ENCODE peak calls at places on chromosomes 5 and 9, in eight cellular contexts. T is body of pancreas, M is DND-41, S is fibroblast of mammary gland, D is sigmoid colon, N is MM.1S, P is cardiac muscle cell, W is kidney epithelial cell. Q is an unnamed sample.

GRCh38 chr5:154133591-154133990 is 56.9 kb upstream of the GALNT10 start:
- DNase-seq in N (no peak), W (no peak), T (no peak), D (no peak), P (no peak), S (no peak), M (no peak), Q (no peak)

GRCh38 chr9:77679696-77680359 is 31.7 kb upstream of the GNA14 start:
- DNase-seq in S (no peak), W (no peak), D (no peak), N (no peak), P (no peak), M (no peak), T (no peak), Q (no peak)

GRCh38 chr5:10133830-10134229 is 115.9 kb downstream of the ATPSCKMT start:
- DNase-seq in W (no peak), P (no peak), M (no peak), S (no peak), D (no peak), N (no peak), T (no peak), Q (no peak)

GRCh38 chr9:135408676-135409254 is 70.8 kb upstream of the PPP1R26 start:
- DNase-seq in D (no peak), N (no peak), M (no peak), T (no peak), P (no peak), S (no peak), W (no peak), Q (no peak)

GRCh38 chr5:174425964-174426290 is 298.5 kb upstream of the MSX2 start:
- DNase-seq in N (no peak), T (no peak), S (no peak), P (no peak), D (no peak), W (no peak), M (no peak), Q (no peak)

GRCh38 chr5:122076669-122077450 is 1.2 kb downstream of the LOX start:
- DNase-seq in D (peak), P (peak), N (peak), T (peak), S (peak), M (no peak), W (no peak), Q (peak)

GRCh38 chr5:31133488-31133887 is 60.0 kb upstream of the CDH6 start:
- DNase-seq in P (no peak), D (no peak), T (no peak), M (no peak), W (no peak), S (peak), N (no peak), Q (peak)

GRCh38 chr5:142689081-142689480 is 3.2 kb upstream of the FGF1 start:
- DNase-seq in D (no peak), S (no peak), W (no peak), T (no peak), M (no peak), N (no peak), P (no peak), Q (no peak)

GRCh38 chr5:108747111-108748009 is at the start of gene FER:
- DNase-seq in W (peak), T (peak), D (no peak), S (peak), N (peak), P (peak), M (no peak), Q (peak)

GRCh38 chr9:32136700-32137339 is 247.6 kb upstream of the ACO1 start:
- DNase-seq in N (no peak), D (no peak), T (no peak), P (no peak), M (no peak), S (no peak), W (peak), Q (no peak)

GRCh38 chr5:16271851-16272250 is 92.3 kb upstream of the MARCHF11 start:
- DNase-seq in S (no peak), D (no peak), P (no peak), M (no peak), T (no peak), W (no peak), N (no peak), Q (no peak)

GRCh38 chr5:43042626-43043399 is 2.7 kb upstream of the ANXA2R start:
- DNase-seq in M (peak), T (peak), S (peak), P (peak), W (no peak), D (peak), N (peak), Q (no peak)

GRCh38 chr9:99235874-99236627 is 14.0 kb downstream of the SEC61B start:
- DNase-seq in W (no peak), N (peak), P (no peak), T (no peak), M (peak), D (no peak), S (no peak), Q (no peak)

GRCh38 chr9:92639791-92640271 is 30.1 kb downstream of the IPPK start:
- DNase-seq in W (no peak), S (no peak), M (no peak), N (no peak), T (no peak), D (peak), P (no peak), Q (no peak)

GRCh38 chr5:113447651-113448050 is 12.9 kb upstream of the TSSK1B start:
- DNase-seq in P (peak), W (no peak), N (no peak), T (no peak), S (peak), D (no peak), M (no peak), Q (no peak)

GRCh38 chr5:37165761-37166160 is 83.4 kb downstream of the CPLANE1 start:
- DNase-seq in D (no peak), W (peak), T (no peak), N (no peak), S (no peak), M (no peak), P (no peak), Q (no peak)

GRCh38 chr5:1294839-1295649 is at the start of gene TERT:
- DNase-seq in T (no peak), M (peak), P (peak), W (no peak), S (no peak), D (peak), N (no peak), Q (no peak)

GRCh38 chr5:108788142-108788541 is 40.4 kb downstream of the FER start:
- DNase-seq in P (no peak), N (no peak), T (peak), W (no peak), M (no peak), S (no peak), D (peak), Q (no peak)

GRCh38 chr9:82456621-82457020 is 468.0 kb downstream of the SPATA31D1 start:
- DNase-seq in T (no peak), N (no peak), P (no peak), W (peak), M (no peak), S (peak), D (no peak), Q (no peak)

GRCh38 chr5:56070795-56071539 is 76.2 kb upstream of the IL6ST start:
- DNase-seq in S (peak), T (no peak), M (no peak), W (no peak), N (peak), P (no peak), D (no peak), Q (no peak)

GRCh38 chr5:146623657-146624056 is 107.7 kb upstream of the GPR151 start:
- DNase-seq in M (no peak), W (no peak), P (no peak), S (no peak), N (no peak), D (no peak), T (no peak), Q (no peak)

GRCh38 chr5:53006920-53007890 is 18.1 kb downstream of the ITGA2 start:
- DNase-seq in M (no peak), W (no peak), S (no peak), N (no peak), D (no peak), P (no peak), T (no peak), Q (no peak)

GRCh38 chr5:1660511-1660910 is 136.8 kb upstream of the LPCAT1 start:
- DNase-seq in N (no peak), M (no peak), W (no peak), S (no peak), T (no peak), D (no peak), P (no peak), Q (no peak)

GRCh38 chr9:35000535-35001284 is 11.2 kb downstream of the DNAJB5 start:
- DNase-seq in T (no peak), D (no peak), N (no peak), W (no peak), M (no peak), P (no peak), S (peak), Q (no peak)

GRCh38 chr5:83721878-83722779 is 1.5 kb upstream of the HAPLN1 start:
- DNase-seq in N (peak), T (peak), D (peak), S (peak), P (peak), M (no peak), W (no peak), Q (peak)
- TF ChIP-seq CTCF in N (peak), T (no peak), D (no peak), S (no peak), P (peak), M (no peak), W (peak), Q (peak)

DNA sequence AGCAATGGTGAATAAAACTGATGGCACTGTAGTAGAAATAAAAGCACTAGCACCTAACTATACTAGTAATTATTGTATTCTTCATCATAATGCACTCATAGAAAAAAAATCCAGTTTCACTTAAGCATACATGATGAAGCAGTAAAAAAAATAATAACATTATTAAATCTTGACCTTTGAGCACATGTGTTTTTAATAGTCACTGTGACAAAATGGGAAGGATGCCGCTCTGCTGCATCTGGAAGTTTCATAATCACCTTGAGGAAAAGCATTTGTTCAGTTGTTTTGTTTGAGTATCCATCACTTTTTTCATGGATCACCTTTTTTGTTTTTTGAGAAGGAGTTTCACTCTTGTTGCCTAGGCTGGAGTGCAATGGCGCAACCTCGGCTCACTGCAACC is 13.2 kb downstream of the OR2K2 start:
- DNase-seq in T (no peak), M (no peak), D (no peak), P (no peak), S (peak), W (no peak), N (no peak), Q (no peak)
- H3K4me3 ChIP-seq in T (no peak), M (no peak), D (no peak), P (no peak), S (no peak), W (no peak), N (no peak), Q (no peak)

GRCh38 chr5:180367991-180368390 is 14.9 kb upstream of the GFPT2 start:
- DNase-seq in M (no peak), T (no peak), W (no peak), S (no peak), D (no peak), N (no peak), P (no peak), Q (no peak)

GRCh38 chr5:180373475-180374269 is 20.5 kb upstream of the GFPT2 start:
- DNase-seq in T (no peak), P (no peak), N (no peak), D (no peak), W (no peak), M (no peak), S (no peak), Q (no peak)

GRCh38 chr5:180371949-180372348 is 18.8 kb upstream of the GFPT2 start:
- DNase-seq in N (no peak), M (no peak), P (no peak), W (no peak), S (no peak), D (no peak), T (no peak), Q (no peak)

GRCh38 chr5:180367300-180367699 is 14.2 kb upstream of the GFPT2 start:
- DNase-seq in W (no peak), T (no peak), M (no peak), N (no peak), P (no peak), D (no peak), S (no peak), Q (no peak)

DNA sequence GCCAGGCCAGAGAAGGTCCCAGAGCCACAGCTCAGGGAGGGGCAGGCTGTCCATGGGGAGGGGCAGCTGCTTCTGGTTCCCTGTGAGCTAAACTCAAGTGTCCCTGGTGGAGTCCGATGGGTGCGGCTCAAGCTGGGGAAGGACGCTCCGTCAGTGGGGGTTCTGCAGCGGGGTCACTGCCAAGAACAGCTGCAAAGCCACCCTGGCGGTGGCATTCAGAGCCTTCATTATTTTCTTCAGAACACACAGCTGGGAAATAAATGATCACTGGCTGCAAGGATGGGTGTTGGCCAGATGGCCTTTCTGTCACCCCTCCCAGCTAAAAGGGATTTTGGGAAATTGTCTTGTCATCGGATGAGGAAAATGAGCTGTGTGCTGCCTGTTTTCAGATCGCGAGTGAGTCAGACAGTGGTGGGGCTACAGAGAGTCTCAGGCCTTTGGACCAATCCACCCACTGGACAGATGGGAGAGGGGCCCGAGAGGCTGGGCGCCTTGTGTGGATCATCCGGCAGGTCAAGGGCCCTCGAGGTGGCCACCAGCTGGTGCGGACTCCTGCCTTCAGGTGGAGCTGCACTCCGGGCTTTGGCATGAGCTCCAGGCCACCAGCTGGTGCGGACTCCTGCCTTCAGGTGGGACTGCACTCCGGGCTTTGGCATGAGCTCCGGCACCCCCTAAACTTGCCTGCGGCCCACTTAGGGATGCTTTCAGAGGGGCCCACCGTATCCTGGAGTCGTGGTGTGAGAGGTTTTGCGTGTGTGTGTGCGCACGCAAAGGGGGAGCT is 17.9 kb upstream of the GFPT2 start:
- DNase-seq in T (no peak), S (peak), M (no peak), N (no peak), P (no peak), W (no peak), D (no peak), Q (no peak)
- TF ChIP-seq CTCF in T (no peak), S (no peak), M (no peak), N (no peak), P (no peak), W (no peak), D (no peak), Q (no peak)

DNA sequence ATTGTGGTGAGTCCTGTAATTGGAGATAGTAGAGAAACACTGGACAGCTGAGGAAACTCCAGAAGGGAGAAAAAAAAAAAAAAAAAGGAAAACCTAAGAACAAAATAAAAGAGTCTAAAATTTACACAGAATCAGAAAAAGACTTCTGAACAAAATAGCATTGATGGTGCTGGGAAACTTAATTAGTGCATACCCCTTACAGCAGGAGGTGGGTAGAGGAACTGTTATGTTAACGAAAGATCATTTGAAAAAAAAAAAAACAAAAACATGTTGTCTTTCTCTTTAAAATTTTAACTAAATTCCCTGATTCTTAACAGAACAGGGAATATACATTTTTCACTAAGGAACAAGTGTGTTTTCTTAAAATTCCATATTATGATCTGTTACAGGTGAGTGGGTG is 11.6 kb upstream of the MTX3 start:
- DNase-seq in S (no peak), W (no peak), P (no peak), D (no peak), T (no peak), N (no peak), M (no peak), Q (no peak)
- H3K4me3 ChIP-seq in S (no peak), W (no peak), P (no peak), D (no peak), T (no peak), N (no peak), M (no peak), Q (no peak)

DNA sequence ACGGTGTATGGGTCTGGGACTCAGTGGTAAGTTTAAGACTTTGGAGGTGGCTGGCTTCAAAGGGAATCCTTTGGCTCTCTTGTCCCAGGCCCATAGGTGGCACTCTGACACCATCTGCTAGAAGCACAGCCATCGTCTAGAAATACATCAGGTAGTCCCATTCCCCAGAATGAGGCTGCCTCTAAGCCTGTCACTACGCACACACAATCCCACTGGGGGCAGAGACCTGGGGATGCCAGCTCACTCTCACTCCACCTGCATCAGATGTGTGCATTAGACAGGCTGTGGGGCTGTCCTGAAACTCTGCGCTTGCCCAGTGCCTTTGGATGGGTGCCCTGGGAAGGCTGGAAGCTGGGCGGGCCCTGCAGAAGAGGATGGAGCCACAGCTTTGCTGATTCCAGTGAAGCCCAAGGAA is 127.5 kb upstream of the PANK3 start:
- DNase-seq in T (peak), M (peak), D (no peak), P (peak), N (peak), W (no peak), S (peak), Q (peak)
- TF ChIP-seq CTCF in T (no peak), M (peak), D (no peak), P (peak), N (peak), W (peak), S (peak), Q (peak)

GRCh38 chr9:89473762-89474469 is 24.0 kb downstream of the SEMA4D start:
- DNase-seq in S (peak), D (peak), T (no peak), N (no peak), W (no peak), P (no peak), M (no peak), Q (no peak)

GRCh38 chr9:89468271-89468960 is 29.5 kb downstream of the SEMA4D start:
- DNase-seq in T (no peak), W (no peak), P (no peak), S (no peak), N (no peak), M (no peak), D (peak), Q (no peak)

GRCh38 chr9:89469003-89469402 is 28.9 kb downstream of the SEMA4D start:
- DNase-seq in W (no peak), N (no peak), S (no peak), D (no peak), T (no peak), P (no peak), M (no peak), Q (no peak)

GRCh38 chr9:89470239-89470638 is 27.7 kb downstream of the SEMA4D start:
- DNase-seq in D (no peak), M (no peak), N (no peak), S (no peak), W (no peak), T (no peak), P (no peak), Q (no peak)

GRCh38 chr9:89471390-89471789 is 26.5 kb downstream of the SEMA4D start:
- DNase-seq in P (no peak), N (no peak), S (no peak), D (peak), W (no peak), M (no peak), T (no peak), Q (no peak)
- H3K4me3 ChIP-seq in P (no peak), N (no peak), S (no peak), D (no peak), W (no peak), M (no peak), T (no peak), Q (no peak)

GRCh38 chr9:116112236-116112635 is 41.4 kb upstream of the PAPPA start:
- DNase-seq in N (no peak), D (no peak), T (no peak), M (no peak), S (peak), W (no peak), P (no peak), Q (no peak)
- TF ChIP-seq CTCF in N (peak), D (no peak), T (no peak), M (no peak), S (peak), W (peak), P (peak), Q (no peak)

GRCh38 chr5:6732634-6733410 is 19.6 kb downstream of the TENT4A start:
- DNase-seq in T (peak), D (peak), S (peak), W (no peak), P (no peak), M (no peak), N (no peak), Q (peak)
- H3K4me3 ChIP-seq in T (no peak), D (no peak), S (peak), W (no peak), P (no peak), M (no peak), N (no peak), Q (peak)

GRCh38 chr5:132228241-132229035 is 785 bp upstream of the P4HA2 start:
- DNase-seq in S (no peak), W (no peak), D (peak), M (no peak), T (peak), N (no peak), P (no peak), Q (no peak)
- TF ChIP-seq CTCF in S (no peak), W (peak), D (no peak), M (no peak), T (no peak), N (no peak), P (no peak), Q (no peak)